ENCODE peak calls at places on chromosomes 2 and 18, in nine cellular contexts. One of them, this sample, is unnamed.

GRCh38 chr18:56799756-56800155 is 148.6 kb downstream of the WDR7 start:
- DNase-seq in adrenal gland: no peak
- DNase-seq in CD4-positive, alpha-beta T cell: no peak
- DNase-seq in MM.1S: no peak
- DNase-seq in psoas muscle: no peak
- DNase-seq in IMR-90: peak
- DNase-seq in AG09319: no peak
- DNase-seq in ovary: no peak
- DNase-seq in transverse colon: no peak
- DNase-seq in this sample: peak

GRCh38 chr2:164243315-164243714 is 378.0 kb downstream of the GRB14 start:
- DNase-seq in AG09319: no peak
- DNase-seq in IMR-90: no peak
- DNase-seq in MM.1S: no peak
- DNase-seq in CD4-positive, alpha-beta T cell: no peak
- DNase-seq in transverse colon: no peak
- DNase-seq in ovary: no peak
- DNase-seq in psoas muscle: no peak
- DNase-seq in adrenal gland: no peak
- DNase-seq in this sample: no peak

GRCh38 chr2:227188292-227188691 is 23.9 kb downstream of the COL4A3 start:
- DNase-seq in IMR-90: peak
- DNase-seq in ovary: no peak
- DNase-seq in MM.1S: no peak
- DNase-seq in AG09319: no peak
- DNase-seq in CD4-positive, alpha-beta T cell: no peak
- DNase-seq in transverse colon: no peak
- DNase-seq in psoas muscle: no peak
- DNase-seq in adrenal gland: peak
- DNase-seq in this sample: peak

GRCh38 chr2:186862869-186863709 is 14.1 kb upstream of the ZSWIM2 start:
- DNase-seq in transverse colon: no peak
- DNase-seq in IMR-90: peak
- DNase-seq in psoas muscle: no peak
- DNase-seq in ovary: no peak
- DNase-seq in MM.1S: peak
- DNase-seq in CD4-positive, alpha-beta T cell: no peak
- DNase-seq in AG09319: no peak
- DNase-seq in adrenal gland: no peak
- DNase-seq in this sample: peak

GRCh38 chr2:60503923-60504514 is 49.4 kb downstream of the BCL11A start:
- DNase-seq in adrenal gland: no peak
- DNase-seq in MM.1S: no peak
- DNase-seq in IMR-90: no peak
- DNase-seq in ovary: no peak
- DNase-seq in psoas muscle: no peak
- DNase-seq in AG09319: no peak
- DNase-seq in CD4-positive, alpha-beta T cell: no peak
- DNase-seq in transverse colon: no peak
- DNase-seq in this sample: no peak

GRCh38 chr18:2932247-2933181 is 80.4 kb downstream of the LPIN2 start:
- DNase-seq in psoas muscle: no peak
- DNase-seq in ovary: no peak
- DNase-seq in MM.1S: peak
- DNase-seq in CD4-positive, alpha-beta T cell: no peak
- DNase-seq in AG09319: peak
- DNase-seq in adrenal gland: no peak
- DNase-seq in transverse colon: no peak
- DNase-seq in IMR-90: peak
- DNase-seq in this sample: peak

GRCh38 chr2:218393750-218394290 is 5.8 kb upstream of the CTDSP1 start:
- DNase-seq in adrenal gland: no peak
- DNase-seq in MM.1S: no peak
- DNase-seq in psoas muscle: no peak
- DNase-seq in ovary: no peak
- DNase-seq in CD4-positive, alpha-beta T cell: no peak
- DNase-seq in IMR-90: no peak
- DNase-seq in AG09319: no peak
- DNase-seq in transverse colon: no peak
- DNase-seq in this sample: no peak

GRCh38 chr18:79372461-79372860 is 23.3 kb upstream of the NFATC1 start:
- DNase-seq in CD4-positive, alpha-beta T cell: no peak
- DNase-seq in AG09319: no peak
- DNase-seq in psoas muscle: no peak
- DNase-seq in IMR-90: no peak
- DNase-seq in transverse colon: no peak
- DNase-seq in adrenal gland: no peak
- DNase-seq in ovary: no peak
- DNase-seq in MM.1S: no peak
- DNase-seq in this sample: no peak

GRCh38 chr2:61184263-61184662 is 22.3 kb downstream of the C2orf74 start:
- DNase-seq in ovary: no peak
- DNase-seq in transverse colon: no peak
- DNase-seq in CD4-positive, alpha-beta T cell: no peak
- DNase-seq in AG09319: no peak
- DNase-seq in IMR-90: no peak
- DNase-seq in adrenal gland: no peak
- DNase-seq in MM.1S: no peak
- DNase-seq in psoas muscle: no peak
- DNase-seq in this sample: no peak

GRCh38 chr2:235852528-235852920 is 315.7 kb downstream of the GBX2 start:
- DNase-seq in ovary: no peak
- DNase-seq in adrenal gland: no peak
- DNase-seq in transverse colon: no peak
- DNase-seq in CD4-positive, alpha-beta T cell: no peak
- DNase-seq in AG09319: no peak
- DNase-seq in psoas muscle: no peak
- DNase-seq in IMR-90: no peak
- DNase-seq in MM.1S: no peak
- DNase-seq in this sample: no peak

GRCh38 chr2:233823731-233824121 is 30.6 kb downstream of the HJURP start:
- DNase-seq in psoas muscle: no peak
- DNase-seq in CD4-positive, alpha-beta T cell: no peak
- DNase-seq in transverse colon: peak
- DNase-seq in ovary: no peak
- DNase-seq in adrenal gland: no peak
- DNase-seq in MM.1S: no peak
- DNase-seq in AG09319: no peak
- DNase-seq in IMR-90: no peak
- DNase-seq in this sample: no peak

GRCh38 chr2:143732931-143733330 is 603.7 kb downstream of the ARHGAP15 start:
- DNase-seq in ovary: no peak
- DNase-seq in IMR-90: no peak
- DNase-seq in AG09319: no peak
- DNase-seq in adrenal gland: no peak
- DNase-seq in CD4-positive, alpha-beta T cell: no peak
- DNase-seq in psoas muscle: no peak
- DNase-seq in MM.1S: no peak
- DNase-seq in transverse colon: no peak
- DNase-seq in this sample: no peak

GRCh38 chr18:78871631-78872030 is 108.0 kb upstream of the SALL3 start:
- DNase-seq in adrenal gland: no peak
- DNase-seq in ovary: no peak
- DNase-seq in transverse colon: no peak
- DNase-seq in psoas muscle: no peak
- DNase-seq in CD4-positive, alpha-beta T cell: no peak
- DNase-seq in AG09319: no peak
- DNase-seq in MM.1S: no peak
- DNase-seq in IMR-90: no peak
- DNase-seq in this sample: no peak

GRCh38 chr2:23524261-23524706 is 139.3 kb downstream of the KLHL29 start:
- DNase-seq in transverse colon: no peak
- DNase-seq in MM.1S: no peak
- DNase-seq in ovary: no peak
- DNase-seq in adrenal gland: peak
- DNase-seq in psoas muscle: peak
- DNase-seq in IMR-90: peak
- DNase-seq in CD4-positive, alpha-beta T cell: no peak
- DNase-seq in AG09319: no peak
- DNase-seq in this sample: peak

GRCh38 chr2:134718095-134718955 is 475 bp downstream of the TMEM163 start:
- DNase-seq in MM.1S: no peak
- DNase-seq in adrenal gland: peak
- DNase-seq in CD4-positive, alpha-beta T cell: peak
- DNase-seq in AG09319: no peak
- DNase-seq in IMR-90: no peak
- DNase-seq in transverse colon: peak
- DNase-seq in psoas muscle: no peak
- DNase-seq in ovary: no peak
- DNase-seq in this sample: no peak

GRCh38 chr18:48188609-48189008 is 220.6 kb downstream of the ZBTB7C start:
- DNase-seq in IMR-90: no peak
- DNase-seq in AG09319: no peak
- DNase-seq in MM.1S: no peak
- DNase-seq in ovary: no peak
- DNase-seq in CD4-positive, alpha-beta T cell: no peak
- DNase-seq in psoas muscle: no peak
- DNase-seq in transverse colon: no peak
- DNase-seq in adrenal gland: no peak
- DNase-seq in this sample: no peak
- TF ChIP-seq CTCF in IMR-90: no peak
- TF ChIP-seq CTCF in AG09319: no peak
- TF ChIP-seq CTCF in MM.1S: no peak
- TF ChIP-seq CTCF in ovary: no peak
- TF ChIP-seq CTCF in CD4-positive, alpha-beta T cell: no peak
- TF ChIP-seq CTCF in psoas muscle: no peak
- TF ChIP-seq CTCF in transverse colon: no peak
- TF ChIP-seq CTCF in adrenal gland: no peak
- TF ChIP-seq CTCF in this sample: no peak

DNA sequence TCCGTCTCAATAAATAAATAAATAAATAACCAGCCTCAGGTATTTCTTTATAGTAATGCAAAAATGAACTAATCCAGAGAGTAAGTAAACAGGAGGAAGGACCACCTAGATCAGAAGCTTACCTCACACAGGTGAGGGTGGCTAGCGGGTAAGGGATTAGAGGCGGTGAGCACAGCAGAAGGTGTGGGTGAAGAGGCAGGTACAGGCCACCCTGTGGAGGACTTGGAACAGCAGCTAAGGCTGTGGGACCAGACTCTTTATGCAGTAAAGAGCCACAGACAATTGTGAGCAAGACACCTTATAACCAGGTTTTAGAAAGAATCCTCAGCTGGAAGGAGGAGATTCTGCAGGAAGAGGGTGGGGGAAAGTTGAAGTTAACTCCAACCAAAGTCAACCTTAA is 34.2 kb upstream of the TTR start:
- DNase-seq in AG09319: no peak
- DNase-seq in transverse colon: no peak
- DNase-seq in ovary: no peak
- DNase-seq in psoas muscle: no peak
- DNase-seq in MM.1S: no peak
- DNase-seq in CD4-positive, alpha-beta T cell: no peak
- DNase-seq in IMR-90: no peak
- DNase-seq in adrenal gland: no peak
- DNase-seq in this sample: no peak
- TF ChIP-seq CTCF in AG09319: no peak
- TF ChIP-seq CTCF in transverse colon: no peak
- TF ChIP-seq CTCF in ovary: no peak
- TF ChIP-seq CTCF in psoas muscle: no peak
- TF ChIP-seq CTCF in MM.1S: no peak
- TF ChIP-seq CTCF in CD4-positive, alpha-beta T cell: no peak
- TF ChIP-seq CTCF in IMR-90: no peak
- TF ChIP-seq CTCF in adrenal gland: no peak
- TF ChIP-seq CTCF in this sample: no peak

DNA sequence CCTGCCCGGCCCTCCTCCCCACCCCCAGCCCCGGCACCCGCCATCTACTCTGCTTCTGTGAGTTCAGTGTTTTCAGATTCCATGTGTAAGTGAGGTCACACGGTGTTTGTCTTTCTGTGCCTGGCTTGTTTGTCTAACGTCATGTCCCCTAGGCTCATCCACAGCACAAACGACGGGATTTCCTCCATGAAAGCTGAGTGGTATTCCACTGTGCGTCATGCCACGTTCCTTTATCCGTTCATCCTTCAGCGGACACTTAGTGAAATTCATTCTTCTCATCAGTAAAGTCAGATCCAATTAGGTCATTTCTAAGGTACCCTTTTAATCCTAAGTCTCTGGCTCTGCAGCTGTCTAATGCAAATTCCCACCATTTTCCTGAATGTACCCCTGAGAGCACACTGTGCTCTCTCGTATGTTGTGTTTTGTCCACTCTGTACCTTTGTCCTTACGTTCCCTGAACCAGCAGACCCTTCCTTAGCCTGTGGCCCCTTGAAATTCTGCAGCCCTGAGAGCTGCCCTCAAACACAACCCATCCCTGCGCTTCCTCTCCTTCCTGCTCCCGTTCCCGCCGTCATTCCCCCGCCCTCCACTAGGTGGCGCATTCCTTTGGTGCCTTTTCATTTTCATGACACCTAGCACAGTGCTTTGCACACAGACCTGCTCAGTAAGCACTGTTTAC is 44.1 kb downstream of the TRAPPC12 start:
- DNase-seq in ovary: peak
- DNase-seq in CD4-positive, alpha-beta T cell: peak
- DNase-seq in AG09319: no peak
- DNase-seq in transverse colon: peak
- DNase-seq in psoas muscle: peak
- DNase-seq in MM.1S: peak
- DNase-seq in IMR-90: peak
- DNase-seq in adrenal gland: peak
- DNase-seq in this sample: peak
- TF ChIP-seq CTCF in ovary: peak
- TF ChIP-seq CTCF in CD4-positive, alpha-beta T cell: peak
- TF ChIP-seq CTCF in AG09319: peak
- TF ChIP-seq CTCF in transverse colon: peak
- TF ChIP-seq CTCF in psoas muscle: peak
- TF ChIP-seq CTCF in MM.1S: peak
- TF ChIP-seq CTCF in IMR-90: peak
- TF ChIP-seq CTCF in adrenal gland: peak
- TF ChIP-seq CTCF in this sample: peak

GRCh38 chr18:23095463-23095862 is 39.8 kb upstream of the CABLES1 start:
- DNase-seq in adrenal gland: no peak
- DNase-seq in IMR-90: no peak
- DNase-seq in MM.1S: no peak
- DNase-seq in AG09319: no peak
- DNase-seq in transverse colon: no peak
- DNase-seq in CD4-positive, alpha-beta T cell: no peak
- DNase-seq in psoas muscle: no peak
- DNase-seq in ovary: no peak
- DNase-seq in this sample: no peak
- TF ChIP-seq CTCF in adrenal gland: no peak
- TF ChIP-seq CTCF in IMR-90: no peak
- TF ChIP-seq CTCF in MM.1S: peak
- TF ChIP-seq CTCF in AG09319: no peak
- TF ChIP-seq CTCF in transverse colon: no peak
- TF ChIP-seq CTCF in CD4-positive, alpha-beta T cell: no peak
- TF ChIP-seq CTCF in psoas muscle: no peak
- TF ChIP-seq CTCF in ovary: no peak
- TF ChIP-seq CTCF in this sample: no peak

This sample was measured in astrocyte of the spinal cord.